ENCODE peak calls at places on chromosome 4, in ten cellular contexts. M is GM12865, K is psoas muscle, N is choroid plexus epithelial cell, W is stomach, S is neural progenitor cell, V is retinal pigment epithelial cell, X is left ventricle myocardium inferior, U is pancreas, I is epithelial cell of esophagus. Z is an unnamed sample.
A peak's percentile ranks its signal among the peaks of the same experiment; 100 is the strongest.

GRCh38 chr4:18454349-18454748 is 432.8 kb upstream of the LCORL start:
- DNase-seq in M (no peak), K (no peak), N (no peak), W (no peak), S (no peak), V (no peak), X (no peak), U (no peak), I (no peak), Z (no peak)

GRCh38 chr4:80125252-80126177 is 52.5 kb upstream of the ANTXR2 start:
- DNase-seq in M (peak; percentile 45), K (no peak), N (peak; percentile 66), W (no peak), S (no peak), V (no peak), X (no peak), U (no peak), I (peak; percentile 47), Z (peak; percentile 55)

GRCh38 chr4:167622481-167623240 is 388.4 kb upstream of the SPOCK3 start:
- DNase-seq in M (peak; percentile 68), K (peak; percentile 15), N (peak; percentile 79), W (peak; percentile 66), S (peak; percentile 81), V (peak; percentile 7), X (peak; percentile 19), U (peak; percentile 33), I (peak; percentile 64), Z (peak; percentile 62)

GRCh38 chr4:7646384-7647061 is 211.8 kb upstream of the PSAPL1 start:
- DNase-seq in M (no peak), K (no peak), N (peak; percentile 55), W (no peak), S (no peak), V (no peak), X (no peak), U (no peak), I (no peak), Z (no peak)

GRCh38 chr4:40621592-40622512 is 7.8 kb downstream of the RBM47 start:
- DNase-seq in M (peak; percentile 95), K (peak; percentile 64), N (peak; percentile 98), W (peak; percentile 82), S (no peak), V (peak; percentile 71), X (peak; percentile 64), U (peak; percentile 76), I (peak; percentile 99), Z (peak; percentile 98)

GRCh38 chr4:187393546-187394344 is 601.8 kb upstream of the ZFP42 start:
- DNase-seq in M (no peak), K (no peak), N (peak; percentile 7), W (no peak), S (no peak), V (no peak), X (no peak), U (no peak), I (no peak), Z (peak; percentile 3)

GRCh38 chr4:39699676-39700409 is 1.9 kb downstream of the UBE2K start:
- DNase-seq in M (no peak), K (no peak), N (peak; percentile 57), W (no peak), S (no peak), V (no peak), X (no peak), U (no peak), I (peak; percentile 30), Z (peak; percentile 37)

GRCh38 chr4:89708903-89709361 is 128.0 kb downstream of the SNCA start:
- DNase-seq in M (no peak), K (no peak), N (peak; percentile 64), W (no peak), S (no peak), V (no peak), X (no peak), U (no peak), I (no peak), Z (peak; percentile 56)

GRCh38 chr4:150402968-150403367 is 179.0 kb upstream of the MAB21L2 start:
- DNase-seq in M (peak; percentile 10), K (peak; percentile 15), N (peak; percentile 36), W (peak; percentile 89), S (peak; percentile 24), V (peak; percentile 37), X (peak; percentile 57), U (peak; percentile 82), I (no peak), Z (peak; percentile 15)

DNA sequence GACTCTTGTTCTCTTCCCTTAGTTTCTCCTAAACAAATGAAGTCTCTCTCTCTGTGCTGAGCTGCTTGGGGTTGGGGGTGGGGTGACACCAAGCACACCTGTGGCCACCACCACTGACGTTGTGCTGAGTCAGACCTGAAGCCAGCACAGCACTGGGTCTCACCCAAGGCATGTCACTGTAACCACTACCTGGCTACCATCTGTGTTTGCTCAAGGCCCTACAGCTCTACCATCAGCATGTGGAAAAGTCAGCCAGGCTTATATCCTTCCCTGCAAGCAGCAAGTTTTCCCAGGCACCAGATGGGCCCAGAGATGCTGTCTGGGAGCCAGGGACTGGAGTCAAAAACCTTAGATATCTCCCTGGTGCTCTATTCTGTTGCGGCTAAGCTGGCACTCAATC is 6.9 kb downstream of the CXCL10 start:
- DNase-seq in M (peak; percentile 83), K (no peak), N (no peak), W (no peak), S (no peak), V (no peak), X (no peak), U (peak; percentile 79), I (peak; percentile 59), Z (no peak)
- TF ChIP-seq CTCF in M (no peak), K (no peak), N (no peak), W (no peak), S (no peak), V (no peak), X (no peak), U (no peak), I (no peak), Z (no peak)

GRCh38 chr4:183096276-183096965 is 2.6 kb upstream of the WWC2 start:
- DNase-seq in M (no peak), K (no peak), N (no peak), W (no peak), S (peak; percentile 7), V (no peak), X (no peak), U (no peak), I (no peak), Z (no peak)
- H3K4me3 ChIP-seq in M (no peak overlapping the region), K (no peak overlapping the region), N (no peak overlapping the region), W (no peak overlapping the region), S (peak overlapping the region; percentile 69), V (no peak overlapping the region), X (no peak overlapping the region), U (no peak overlapping the region), I (no peak overlapping the region), Z (no peak overlapping the region)

DNA sequence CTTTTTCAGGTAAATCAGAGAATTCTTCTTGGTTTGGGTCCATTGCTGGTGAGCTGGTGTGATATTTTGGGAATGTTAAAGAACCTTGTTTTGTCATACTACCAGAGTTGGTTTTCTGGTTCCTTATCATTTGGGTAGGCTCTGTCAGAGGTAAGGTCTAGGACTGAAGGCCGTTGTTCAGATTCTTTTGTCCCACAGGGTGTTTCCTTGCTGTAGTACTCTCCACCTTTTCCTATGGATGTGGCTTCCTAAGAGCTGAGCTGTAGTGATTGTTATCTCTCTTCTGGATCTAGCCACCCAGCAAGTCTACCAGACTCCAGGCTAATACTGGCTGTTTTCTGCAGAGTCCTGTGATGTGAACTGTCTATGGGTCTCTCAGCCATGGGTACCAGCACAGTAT is 367.5 kb upstream of the GATB start:
- DNase-seq in M (no peak), K (no peak), N (no peak), W (no peak), S (no peak), V (no peak), X (no peak), U (no peak), I (no peak), Z (no peak)
- TF ChIP-seq CTCF in M (no peak), K (no peak), N (no peak), W (no peak), S (no peak), V (no peak), X (no peak), U (no peak), I (no peak), Z (no peak)

GRCh38 chr4:6469898-6470501 is 2.4 kb downstream of the PPP2R2C start:
- DNase-seq in M (no peak), K (no peak), N (no peak), W (no peak), S (no peak), V (no peak), X (no peak), U (no peak), I (no peak), Z (no peak)
- H3K4me3 ChIP-seq in M (no peak overlapping the region), K (peak overlapping the region; percentile 63), N (peak overlapping the region; percentile 48), W (peak overlapping the region; percentile 46), S (peak overlapping the region; percentile 68), V (no peak overlapping the region), X (peak overlapping the region; percentile 69), U (peak overlapping the region; percentile 41), I (no peak overlapping the region), Z (no peak overlapping the region)

DNA sequence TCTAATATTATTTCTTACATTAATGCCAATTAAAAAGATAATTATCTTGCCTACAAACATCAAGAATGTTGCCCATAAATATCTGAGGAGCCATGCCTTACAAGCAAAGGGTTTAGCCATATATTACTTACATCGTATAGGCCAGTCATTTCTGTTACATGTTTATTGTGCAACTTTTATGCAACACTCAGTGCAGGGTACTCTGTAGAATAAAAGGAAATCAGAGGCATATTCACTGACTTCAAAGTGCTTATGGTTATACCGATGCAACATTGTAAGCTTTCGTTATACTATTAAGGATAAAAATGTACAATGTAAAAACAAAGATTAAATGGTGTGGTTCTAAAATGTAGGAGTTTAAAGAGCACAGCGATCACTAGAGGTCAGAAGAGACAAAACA is 315.9 kb downstream of the PCDH10 start:
- DNase-seq in M (no peak), K (no peak), N (no peak), W (no peak), S (no peak), V (no peak), X (no peak), U (no peak), I (peak; percentile 3), Z (no peak)
- TF ChIP-seq CTCF in M (no peak), K (no peak), N (no peak), W (no peak), S (peak; percentile 6), V (no peak), X (no peak), U (no peak), I (no peak), Z (no peak)

GRCh38 chr4:82367438-82368097 is 6.2 kb downstream of the HNRNPD start:
- DNase-seq in M (no peak), K (no peak), N (no peak), W (no peak), S (no peak), V (no peak), X (no peak), U (no peak), I (no peak), Z (no peak)
- H3K4me3 ChIP-seq in M (no peak overlapping the region), K (no peak overlapping the region), N (no peak overlapping the region), W (peak overlapping the region; percentile 13), S (peak overlapping the region; percentile 95), V (no peak overlapping the region), X (no peak overlapping the region), U (no peak overlapping the region), I (no peak overlapping the region), Z (no peak overlapping the region)

DNA sequence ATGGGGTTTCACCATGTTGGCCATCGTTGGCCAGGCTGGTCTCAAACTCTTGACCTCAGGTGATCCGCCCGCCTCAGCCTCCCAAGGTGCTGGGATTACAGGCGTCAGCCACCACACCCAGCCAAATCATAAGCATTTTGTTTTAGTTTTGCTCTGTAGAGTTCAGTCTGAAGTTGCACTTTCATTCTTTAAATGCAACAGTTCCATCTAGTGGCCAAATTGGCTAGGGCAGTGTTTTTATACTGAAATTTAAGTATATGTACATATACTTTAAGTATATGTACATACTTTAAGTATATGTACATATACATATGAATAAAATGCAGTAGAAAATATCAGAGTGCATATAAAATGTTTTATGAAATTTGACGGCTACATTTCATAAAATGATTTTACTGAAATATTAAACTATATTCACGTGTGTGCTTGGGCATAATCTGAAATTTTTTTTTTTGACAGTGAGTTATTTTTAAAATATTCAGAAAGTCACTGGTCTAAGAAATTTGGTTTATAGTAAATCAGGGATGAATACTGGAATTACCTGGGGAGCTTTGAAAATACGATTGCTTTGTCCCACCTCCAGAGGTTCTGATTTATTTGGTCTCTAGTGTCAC is 145.5 kb downstream of the NWD2 start:
- DNase-seq in M (peak; percentile 80), K (no peak), N (peak; percentile 67), W (no peak), S (peak; percentile 70), V (no peak), X (no peak), U (no peak), I (peak; percentile 66), Z (peak; percentile 65)
- TF ChIP-seq CTCF in M (peak; percentile 67), K (peak; percentile 66), N (peak; percentile 70), W (peak; percentile 41), S (peak; percentile 82), V (peak; percentile 78), X (peak; percentile 82), U (peak; percentile 75), I (peak; percentile 71), Z (peak; percentile 76)